ENCODE peak calls at places on chromosomes 16 and 17, in five cellular contexts. S is K562, E is GM12878, L is HEK293T, R is HepG2. F is an unnamed sample.

GRCh38 chr17:3989156-3989886 is 25.1 kb upstream of the ATP2A3 start:
- DNase-seq in E (no peak), L (no peak), S (no peak), R (no peak), F (peak)

GRCh38 chr17:77211681-77212080 is 70.9 kb downstream of the SEC14L1 start:
- DNase-seq in R (no peak), S (no peak), E (no peak), L (no peak), F (no peak)

GRCh38 chr16:8070501-8070900 is 519.8 kb downstream of the TMEM114 start:
- DNase-seq in E (no peak), L (no peak), S (no peak), R (no peak), F (no peak)

GRCh38 chr17:39252788-39253460 is 27.2 kb upstream of the STAC2 start:
- DNase-seq in S (no peak), L (peak), E (no peak), R (no peak), F (no peak)

GRCh38 chr16:79639576-79640311 is 39.2 kb upstream of the MAF start:
- DNase-seq in S (no peak), R (no peak), L (no peak), E (no peak), F (no peak)

GRCh38 chr16:56451753-56452689 is 667 bp downstream of the OGFOD1 start:
- DNase-seq in S (peak), L (peak), R (peak), E (no peak), F (peak)

GRCh38 chr17:81002409-81003361 is 11.0 kb downstream of the CHMP6 start:
- DNase-seq in S (peak), R (no peak), E (no peak), L (no peak), F (peak)

GRCh38 chr17:63474174-63474913 is 2.5 kb upstream of the ACE start:
- DNase-seq in R (no peak), L (no peak), E (no peak), S (peak), F (no peak)

GRCh38 chr17:58324409-58325288 is 3.9 kb downstream of the TSPOAP1 start:
- DNase-seq in E (no peak), R (no peak), S (no peak), L (no peak), F (peak)

GRCh38 chr17:57577751-57578607 is 167.1 kb downstream of the CCDC182 start:
- DNase-seq in S (no peak), R (peak), L (peak), E (no peak), F (peak)

GRCh38 chr16:30912794-30913412 is 10.5 kb upstream of the FBXL19 start:
- DNase-seq in S (no peak), R (no peak), E (no peak), L (no peak), F (no peak)

GRCh38 chr17:77366558-77367245 is 225.9 kb downstream of the SEC14L1 start:
- DNase-seq in S (no peak), L (no peak), R (no peak), E (no peak), F (peak)

GRCh38 chr17:50052822-50053653 is 2.9 kb upstream of the ITGA3 start:
- DNase-seq in R (peak), S (no peak), L (no peak), E (no peak), F (peak)

GRCh38 chr16:89712476-89712805 is 8.3 kb downstream of the VPS9D1 start:
- DNase-seq in R (no peak), L (no peak), S (no peak), E (no peak), F (peak)

GRCh38 chr17:36994438-36994837 is 45.7 kb downstream of the AATF start:
- DNase-seq in R (no peak), E (no peak), S (no peak), L (no peak), F (no peak)

DNA sequence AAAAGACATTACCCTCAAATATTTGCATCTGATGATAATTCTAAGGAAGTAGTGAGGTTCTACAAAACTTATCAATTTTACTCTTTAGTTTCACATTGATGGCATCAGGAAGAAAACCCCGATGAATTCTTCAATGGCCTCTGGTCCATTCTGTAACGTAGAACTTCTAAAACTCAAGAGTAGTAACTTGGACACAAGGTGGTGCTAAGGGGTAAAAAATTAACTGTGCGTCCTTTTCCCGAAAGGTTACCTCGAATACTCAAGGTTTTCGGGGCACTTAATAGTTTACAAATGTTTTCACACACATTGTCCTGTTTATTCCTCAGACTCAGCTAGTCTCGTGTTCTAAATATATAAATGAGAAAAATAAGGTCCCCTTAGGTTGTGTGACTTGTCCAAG is 517.3 kb upstream of the ZFHX3 start:
- DNase-seq in R (peak), L (no peak), S (no peak), E (no peak), F (no peak)
- TF ChIP-seq FOXM1 in R (no peak), L (no peak), S (no peak), E (no peak), F (no peak)

GRCh38 chr16:50114357-50115129 is 38.6 kb upstream of the TENT4B start:
- DNase-seq in S (no peak), E (no peak), R (no peak), L (no peak), F (no peak)
- TF ChIP-seq FOXM1 in S (no peak), E (no peak), R (no peak), L (no peak), F (no peak)

GRCh38 chr16:54636221-54636793 is 294.4 kb upstream of the IRX5 start:
- DNase-seq in E (no peak), S (no peak), L (no peak), R (no peak), F (no peak)
- TF ChIP-seq FOXM1 in E (no peak), S (no peak), L (no peak), R (no peak), F (no peak)

DNA sequence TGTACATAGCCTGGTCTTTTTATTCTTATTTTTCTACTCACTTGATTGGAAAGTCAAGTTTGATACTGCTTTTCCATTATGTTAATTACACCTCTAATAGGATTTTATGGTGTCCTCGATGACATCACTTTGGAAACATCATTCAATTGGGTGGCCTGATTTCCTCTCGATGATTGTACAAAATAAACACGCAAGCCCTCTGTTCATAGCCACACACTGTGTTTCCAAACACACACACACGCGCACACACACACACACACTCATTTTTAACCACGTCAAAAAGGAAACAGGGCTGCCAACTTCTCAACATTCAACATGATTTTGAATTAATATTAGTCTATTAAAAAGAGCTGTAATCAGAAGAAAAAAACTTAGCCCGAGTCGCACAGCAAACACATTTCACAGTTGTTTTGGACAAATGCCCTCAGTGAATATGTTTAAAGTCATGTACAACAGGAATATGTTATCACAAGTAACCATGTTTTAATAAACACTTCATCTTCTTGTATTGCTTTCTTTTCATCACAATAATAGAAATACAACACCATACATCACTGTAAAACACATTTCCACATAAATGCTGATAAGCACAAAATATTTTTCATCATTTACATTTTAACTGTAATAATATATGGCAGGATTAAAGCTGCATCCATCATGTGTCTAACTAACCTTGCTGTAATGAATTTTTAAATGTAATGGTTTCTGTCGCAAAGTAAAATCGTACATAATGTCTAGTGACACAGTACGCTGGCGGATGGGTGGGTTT is 219.1 kb upstream of the IRX3 start:
- DNase-seq in R (no peak), L (no peak), E (no peak), S (no peak), F (no peak)
- TF ChIP-seq FOXM1 in R (no peak), L (no peak), E (no peak), S (no peak), F (no peak)